ENCODE peak calls at places on chromosomes 13 and 19, in eight cellular contexts. C, X, V, A, J, K, M and P are unnamed samples.

GRCh38 chr13:51255556-51255955 is 33.4 kb downstream of the FAM124A start:
- DNase-seq in C (no peak), J (no peak), X (no peak), M (no peak), A (no peak), K (no peak), V (no peak), P (no peak)

GRCh38 chr13:112253631-112254030 is 122.5 kb upstream of the SPACA7 start:
- DNase-seq in A (no peak), V (no peak), J (no peak), M (no peak), C (no peak), X (no peak), K (no peak), P (no peak)

GRCh38 chr19:17751103-17751911 is at the start of gene FCHO1:
- DNase-seq in C (peak), V (peak), M (peak), J (no peak), K (no peak), A (no peak), X (peak), P (no peak)

GRCh38 chr19:8491574-8491973 is 10.9 kb downstream of the PRAM1 start:
- DNase-seq in M (no peak), J (no peak), K (no peak), X (peak), C (no peak), V (no peak), A (no peak), P (no peak)

GRCh38 chr19:42090687-42091086 is 14.7 kb downstream of the ZNF574 start:
- DNase-seq in X (no peak), C (no peak), J (peak), V (no peak), K (no peak), M (peak), A (no peak), P (no peak)

GRCh38 chr19:46115396-46116109 is 8.9 kb downstream of the IGFL3 start:
- DNase-seq in C (no peak), K (peak), J (no peak), X (peak), A (peak), M (no peak), V (no peak), P (no peak)

GRCh38 chr19:33374406-33374703 is 846 bp downstream of the CEBPG start:
- DNase-seq in M (no peak), J (peak), C (no peak), K (no peak), X (peak), V (no peak), A (no peak), P (no peak)

GRCh38 chr13:113774177-113775107 is 15.4 kb downstream of the TMEM255B start:
- DNase-seq in V (no peak), J (no peak), K (peak), M (no peak), A (peak), C (no peak), X (no peak), P (no peak)

GRCh38 chr13:75760182-75760981 is 124.3 kb downstream of the LMO7 start:
- DNase-seq in V (no peak), C (no peak), X (no peak), J (no peak), K (peak), M (peak), A (no peak), P (no peak)

GRCh38 chr13:33514362-33514761 is 228.8 kb upstream of the STARD13 start:
- DNase-seq in M (no peak), V (no peak), K (no peak), J (no peak), X (no peak), C (no peak), A (no peak), P (peak)

GRCh38 chr13:101127741-101128353 is 288.5 kb downstream of the NALCN start:
- DNase-seq in X (peak), A (no peak), C (no peak), K (peak), V (no peak), M (no peak), J (peak), P (no peak)

GRCh38 chr19:33812388-33813330 is 16.0 kb downstream of the KCTD15 start:
- DNase-seq in J (peak), X (no peak), K (no peak), V (no peak), A (no peak), C (no peak), M (no peak), P (no peak)

GRCh38 chr13:20442798-20443381 is 82.8 kb downstream of the CRYL1 start:
- DNase-seq in A (no peak), C (no peak), M (peak), X (no peak), V (no peak), J (no peak), K (no peak), P (no peak)

GRCh38 chr13:40539954-40540706 is 126.3 kb downstream of the FOXO1 start:
- DNase-seq in J (no peak), M (no peak), X (no peak), C (no peak), A (peak), K (peak), V (no peak), P (no peak)

GRCh38 chr19:46176116-46176860 is 28.2 kb downstream of the IGFL2 start:
- DNase-seq in M (no peak), K (no peak), J (no peak), V (no peak), C (no peak), X (no peak), A (no peak), P (no peak)

GRCh38 chr13:40149611-40150283 is 494.3 kb downstream of the COG6 start:
- DNase-seq in X (peak), J (no peak), A (peak), V (peak), M (no peak), C (no peak), K (peak), P (no peak)

GRCh38 chr13:36354842-36355241 is 8.6 kb upstream of the SPART start:
- DNase-seq in K (no peak), M (no peak), V (no peak), C (no peak), J (no peak), X (no peak), A (no peak), P (no peak)

GRCh38 chr19:46495789-46496099 is at the start of gene PNMA8B:
- DNase-seq in A (no peak), J (peak), X (no peak), M (no peak), C (peak), K (no peak), V (peak), P (peak)

GRCh38 chr13:21849323-21849722 is 178.4 kb downstream of the FGF9 start:
- DNase-seq in A (no peak), X (peak), M (no peak), J (no peak), C (no peak), V (no peak), K (no peak), P (no peak)

GRCh38 chr19:55080915-55081772 is 5.5 kb downstream of the EPS8L1 start:
- DNase-seq in A (no peak), C (peak), V (no peak), K (peak), X (peak), J (peak), M (peak), P (peak)

GRCh38 chr19:38486731-38487336 is 53.3 kb downstream of the RYR1 start:
- DNase-seq in C (no peak), M (no peak), K (no peak), J (no peak), V (no peak), A (no peak), X (no peak), P (no peak)

GRCh38 chr19:2464389-2464788 is 7.6 kb upstream of the LMNB2 start:
- DNase-seq in J (no peak), K (no peak), M (no peak), C (no peak), V (no peak), X (no peak), A (no peak), P (no peak)

GRCh38 chr13:51643114-51643881 is 59.0 kb downstream of the WDFY2 start:
- DNase-seq in C (no peak), J (no peak), A (peak), K (peak), V (no peak), M (no peak), X (peak), P (no peak)

GRCh38 chr19:16024266-16025107 is 51.8 kb upstream of the TPM4 start:
- DNase-seq in A (no peak), M (no peak), X (no peak), V (no peak), K (no peak), J (peak), C (no peak), P (no peak)

GRCh38 chr13:97583884-97584497 is 150.0 kb downstream of the RAP2A start:
- DNase-seq in C (no peak), X (no peak), V (no peak), K (no peak), A (no peak), J (no peak), M (no peak), P (no peak)

GRCh38 chr19:4748589-4748988 is 24.9 kb upstream of the DPP9 start:
- DNase-seq in X (no peak), M (no peak), A (no peak), K (no peak), V (no peak), C (no peak), J (no peak), P (no peak)

GRCh38 chr19:42276821-42277220 is 7.8 kb downstream of the CIC start:
- DNase-seq in C (no peak), M (no peak), J (no peak), V (no peak), A (no peak), K (no peak), X (no peak), P (no peak)

GRCh38 chr19:13396256-13397080 is 109.8 kb downstream of the CACNA1A start:
- DNase-seq in J (peak), K (peak), X (peak), V (peak), A (peak), C (no peak), M (peak), P (peak)

GRCh38 chr19:2231621-2232221 is 4.4 kb downstream of the PLEKHJ1 start:
- DNase-seq in K (no peak), X (peak), A (no peak), C (no peak), M (no peak), J (no peak), V (no peak), P (no peak)

GRCh38 chr19:51564791-51565190 is 6.3 kb upstream of the ZNF175 start:
- DNase-seq in J (no peak), M (no peak), V (no peak), X (peak), C (no peak), K (no peak), A (no peak), P (peak)

GRCh38 chr13:113658836-113659235 is 838 bp upstream of the ATP4B start:
- DNase-seq in X (no peak), C (no peak), V (no peak), A (no peak), M (peak), K (no peak), J (no peak), P (no peak)

GRCh38 chr19:11457115-11457514 is 21.7 kb downstream of the PRKCSH start:
- DNase-seq in M (no peak), C (no peak), K (no peak), A (no peak), J (peak), V (peak), X (no peak), P (no peak)

GRCh38 chr13:77386046-77386445 is 59.2 kb upstream of the MYCBP2 start:
- DNase-seq in M (no peak), V (no peak), A (no peak), C (no peak), J (no peak), X (peak), K (no peak), P (no peak)

GRCh38 chr13:29924482-29924884 is 74.1 kb upstream of the UBL3 start:
- DNase-seq in X (no peak), M (no peak), A (no peak), J (no peak), V (no peak), K (peak), C (no peak), P (no peak)

GRCh38 chr13:85031771-85032170 is 767.4 kb downstream of the SLITRK6 start:
- DNase-seq in M (no peak), A (no peak), X (no peak), C (no peak), J (no peak), V (no peak), K (no peak), P (no peak)

GRCh38 chr19:50244695-50245094 is 41.3 kb downstream of the MYH14 start:
- DNase-seq in K (no peak), J (no peak), A (no peak), V (no peak), M (no peak), X (no peak), C (no peak), P (peak)

GRCh38 chr13:31073859-31074718 is 87.6 kb downstream of the HSPH1 start:
- DNase-seq in K (no peak), M (no peak), A (peak), X (peak), V (no peak), C (no peak), J (no peak), P (no peak)